ENCODE peak calls at places on chromosomes 4 and X, in eight cellular contexts. W is fibroblast of lung, H is epithelial cell of esophagus, J is GM12865, P is ovary, E is foreskin fibroblast, K is astrocyte of the spinal cord, A is HCT116. G is an unnamed sample.

GRCh38 chr4:86358176-86358701 is 1.6 kb downstream of the MAPK10 start:
- DNase-seq in P (peak; percentile 33), H (no peak), E (peak; percentile 50), A (no peak), J (no peak), K (no peak), W (peak; percentile 8), G (no peak)

GRCh38 chr4:74640111-74640903 is 154.0 kb downstream of the BTC start:
- DNase-seq in A (no peak), H (peak; percentile 54), P (no peak), W (peak; percentile 91), E (peak; percentile 77), J (no peak), K (peak; percentile 87), G (no peak)

GRCh38 chr4:787561-787981 is 38.4 kb downstream of the CPLX1 start:
- DNase-seq in W (no peak), H (no peak), K (no peak), A (no peak), J (no peak), E (no peak), P (no peak), G (no peak)

GRCh38 chrX:11239230-11239629 is 54.0 kb upstream of the AMELX start:
- DNase-seq in E (peak; percentile 81), P (no peak), K (peak; percentile 15), J (peak; percentile 77), H (peak; percentile 85), W (peak; percentile 69), A (no peak), G (no peak)

GRCh38 chr4:2755821-2756690 is at the start of gene TNIP2:
- DNase-seq in E (peak; percentile 93), J (peak; percentile 87), W (peak; percentile 74), K (peak; percentile 67), H (peak; percentile 86), P (peak; percentile 87), A (no peak), G (peak; percentile 88)

GRCh38 chrX:53116101-53116500 is 22.2 kb downstream of the KANTR start:
- DNase-seq in K (peak; percentile 73), W (peak; percentile 80), A (no peak), P (no peak), H (peak; percentile 0), E (peak; percentile 48), J (no peak), G (peak; percentile 43)

GRCh38 chrX:134669378-134670098 is 11.3 kb upstream of the PLAC1 start:
- DNase-seq in J (no peak), K (peak; percentile 81), P (peak; percentile 28), H (peak; percentile 71), W (peak; percentile 93), A (no peak), E (peak; percentile 93), G (no peak)

GRCh38 chr4:100348472-100348871 is 158.2 kb upstream of the DDIT4L start:
- DNase-seq in A (peak; percentile 88), K (peak; percentile 66), H (peak; percentile 96), P (no peak), W (peak; percentile 83), J (no peak), E (peak; percentile 89), G (no peak)

GRCh38 chr4:172786039-172786792 is 382.4 kb upstream of the GALNT7 start:
- DNase-seq in K (peak; percentile 36), E (peak; percentile 16), J (no peak), H (peak; percentile 24), A (no peak), W (peak; percentile 53), P (no peak), G (peak; percentile 27)

GRCh38 chr4:54929459-54929858 is 195.9 kb downstream of the KDR start:
- DNase-seq in W (no peak), E (no peak), K (no peak), P (no peak), A (no peak), H (no peak), J (no peak), G (no peak)

GRCh38 chr4:14345356-14345775 is 656.9 kb upstream of the CPEB2 start:
- DNase-seq in E (peak; percentile 71), P (no peak), A (no peak), H (peak; percentile 78), K (peak; percentile 67), J (no peak), W (peak; percentile 59), G (no peak)

GRCh38 chr4:22500831-22501714 is 14.8 kb downstream of the ADGRA3 start:
- DNase-seq in P (no peak), J (peak; percentile 71), H (peak; percentile 94), E (peak; percentile 79), K (peak; percentile 58), W (peak; percentile 88), A (peak; percentile 66), G (no peak)

GRCh38 chr4:177573487-177573886 is 131.2 kb upstream of the AGA start:
- DNase-seq in K (peak; percentile 81), W (peak; percentile 92), A (peak; percentile 44), H (peak; percentile 91), J (no peak), E (peak; percentile 84), P (no peak), G (no peak)

GRCh38 chr4:3492741-3493719 is 29.9 kb downstream of the DOK7 start:
- DNase-seq in W (peak; percentile 27), E (peak; percentile 36), K (no peak), H (no peak), A (no peak), J (no peak), P (no peak), G (no peak)

GRCh38 chr4:56730097-56730496 is 49.0 kb upstream of the HOPX start:
- DNase-seq in J (no peak), A (no peak), K (no peak), E (no peak), P (no peak), H (no peak), W (no peak), G (no peak)

DNA sequence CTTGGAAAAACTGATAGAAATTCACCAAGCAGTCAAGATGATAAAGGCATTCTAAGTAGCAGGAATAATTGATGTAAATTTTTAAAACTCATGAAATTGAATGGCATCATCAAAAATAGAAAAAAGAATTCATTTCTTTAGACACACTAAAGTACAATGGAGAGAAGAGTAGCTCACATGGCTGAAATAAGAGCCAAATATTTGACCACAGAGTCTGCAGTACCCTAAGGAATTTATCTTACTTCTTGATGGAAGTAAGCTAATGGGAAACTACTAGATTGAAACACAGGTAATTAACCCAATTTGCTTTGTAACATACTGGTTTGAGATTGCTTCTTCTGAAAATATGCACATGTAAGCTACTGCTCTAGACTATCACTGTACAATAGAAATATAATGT is 70.8 kb upstream of the GPM6A start:
- DNase-seq in W (peak; percentile 59), K (no peak), A (no peak), E (no peak), P (no peak), H (no peak), J (no peak), G (no peak)
- H3K4me3 ChIP-seq in W (no peak overlapping the region), K (no peak overlapping the region), A (no peak overlapping the region), E (no peak overlapping the region), P (no peak overlapping the region), H (no peak overlapping the region), J (no peak overlapping the region), G (no peak overlapping the region)

GRCh38 chrX:13936804-13937203 is 92.9 kb downstream of the GEMIN8 start:
- DNase-seq in A (no peak), K (no peak), J (no peak), H (no peak), W (no peak), E (no peak), P (no peak), G (no peak)
- H3K4me3 ChIP-seq in A (no peak overlapping the region), K (no peak overlapping the region), J (no peak overlapping the region), H (no peak overlapping the region), W (no peak overlapping the region), E (no peak overlapping the region), P (no peak overlapping the region), G (no peak overlapping the region)

GRCh38 chr4:53376900-53377299 is 541 bp upstream of the FIP1L1 start:
- DNase-seq in W (peak; percentile 25), P (no peak), A (no peak), H (no peak), J (peak; percentile 13), K (no peak), E (peak; percentile 20), G (no peak)

GRCh38 chr4:53374777-53375258 is 2.6 kb upstream of the FIP1L1 start:
- DNase-seq in H (no peak), J (no peak), A (no peak), P (no peak), W (no peak), K (no peak), E (no peak), G (no peak)

GRCh38 chr4:53378171-53378482 is 686 bp downstream of the FIP1L1 start:
- DNase-seq in J (no peak), A (no peak), H (no peak), W (no peak), E (no peak), K (peak; percentile 9), P (no peak), G (no peak)

GRCh38 chr4:53377319-53378170 is at the start of gene FIP1L1:
- DNase-seq in H (peak; percentile 93), K (peak; percentile 93), J (peak; percentile 96), E (peak; percentile 98), A (peak; percentile 88), P (peak; percentile 96), W (peak; percentile 86), G (peak; percentile 96)

DNA sequence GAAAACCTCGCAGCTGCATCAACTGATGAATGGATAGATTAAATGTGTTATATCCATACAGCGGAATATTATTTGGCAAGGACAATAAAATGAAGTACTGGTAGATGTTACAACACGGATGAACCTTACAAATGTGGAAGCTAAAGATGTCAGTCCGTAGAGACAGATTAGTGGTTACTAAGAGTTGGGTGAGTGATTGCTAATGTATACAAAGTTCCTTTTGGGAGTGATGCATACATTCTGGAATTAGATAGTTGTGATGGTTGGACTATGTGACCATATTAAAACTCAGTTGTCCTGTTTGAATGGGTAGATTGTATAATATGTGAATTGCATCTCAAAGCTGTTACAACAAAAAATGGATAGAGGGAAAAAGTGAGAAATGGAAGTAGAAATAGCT is 2.8 kb downstream of the FIP1L1 start:
- DNase-seq in J (no peak), K (no peak), P (no peak), H (no peak), A (no peak), E (no peak), W (peak; percentile 10), G (no peak)
- H3K4me3 ChIP-seq in J (no peak overlapping the region), K (no peak overlapping the region), P (no peak overlapping the region), H (no peak overlapping the region), A (no peak overlapping the region), E (no peak overlapping the region), W (peak overlapping the region; percentile 3), G (no peak overlapping the region)

GRCh38 chr4:89110541-89110985 is 770 bp upstream of the TIGD2 start:
- DNase-seq in J (no peak), P (no peak), K (no peak), H (peak; percentile 19), E (no peak), A (no peak), W (no peak), G (no peak)

GRCh38 chr4:89111833-89112563 is 665 bp downstream of the TIGD2 start:
- DNase-seq in P (no peak), K (peak; percentile 68), J (no peak), H (peak; percentile 99), W (peak; percentile 88), A (no peak), E (peak; percentile 94), G (no peak)

GRCh38 chr4:89110986-89111832 is at the start of gene TIGD2:
- DNase-seq in H (peak; percentile 92), W (peak; percentile 79), K (peak; percentile 85), J (peak; percentile 95), A (peak; percentile 71), P (peak; percentile 86), E (peak; percentile 97), G (peak; percentile 92)

GRCh38 chr4:89108068-89108467 is 3.3 kb upstream of the TIGD2 start:
- DNase-seq in A (no peak), P (no peak), H (no peak), J (peak; percentile 14), E (no peak), W (no peak), K (no peak), G (no peak)

GRCh38 chr4:89109841-89110540 is 1.3 kb upstream of the TIGD2 start:
- DNase-seq in W (no peak), P (no peak), H (no peak), J (no peak), A (no peak), K (no peak), E (peak; percentile 50), G (peak; percentile 28)
- H3K4me3 ChIP-seq in W (no peak overlapping the region), P (peak overlapping the region; percentile 86), H (peak overlapping the region; percentile 57), J (peak overlapping the region; percentile 68), A (no peak overlapping the region), K (peak overlapping the region; percentile 75), E (no peak overlapping the region), G (peak overlapping the region; percentile 93)

G was measured in testis.